ENCODE peak calls at places on chromosomes 4 and X, in four cellular contexts. G, L, J and X are unnamed samples.

GRCh38 chr4:11182586-11183357 is 245.9 kb downstream of the HS3ST1 start:
- DNase-seq in G (no peak), L (no peak), J (no peak), X (no peak)

GRCh38 chrX:262391-262909 is 18.7 kb upstream of the PLCXD1 start:
- DNase-seq in G (no peak), L (peak; percentile 68), J (no peak), X (no peak)

GRCh38 chr4:13454786-13455185 is 29.4 kb downstream of the RAB28 start:
- DNase-seq in G (no peak), L (no peak), J (no peak), X (no peak)

GRCh38 chr4:123378794-123379193 is 17.8 kb upstream of the SPRY1 start:
- DNase-seq in G (no peak), L (no peak), J (no peak), X (no peak)

GRCh38 chrX:74349387-74349786 is 45.4 kb downstream of the ZCCHC13 start:
- DNase-seq in G (no peak), L (peak; percentile 3), J (no peak), X (no peak)

GRCh38 chrX:130296743-130297142 is 28.0 kb upstream of the ZNF280C start:
- DNase-seq in G (no peak), L (no peak), J (no peak), X (no peak)

GRCh38 chr4:130468340-130468739 is 1372.4 kb downstream of the C4orf33 start:
- DNase-seq in G (no peak), L (no peak), J (no peak), X (no peak)

GRCh38 chr4:179292443-179292842 is 1850.2 kb upstream of the AGA start:
- DNase-seq in G (no peak), L (no peak), J (no peak), X (no peak)

GRCh38 chr4:10074767-10075105 is 41.9 kb downstream of the WDR1 start:
- DNase-seq in G (peak; percentile 44), L (no peak), J (no peak), X (peak; percentile 43)

GRCh38 chr4:150224896-150225591 is 146.8 kb downstream of the DCLK2 start:
- DNase-seq in G (no peak), L (no peak), J (no peak), X (no peak)

GRCh38 chr4:107708225-107708624 is 11.8 kb downstream of the PAPSS1 start:
- DNase-seq in G (no peak), L (no peak), J (no peak), X (no peak)

GRCh38 chr4:20319785-20320184 is 68.1 kb downstream of the SLIT2 start:
- DNase-seq in G (no peak), L (no peak), J (no peak), X (no peak)

GRCh38 chr4:100294356-100294755 is 104.1 kb upstream of the DDIT4L start:
- DNase-seq in G (no peak), L (no peak), J (no peak), X (no peak)

GRCh38 chrX:118698516-118699247 is 28.7 kb upstream of the IL13RA1 start:
- DNase-seq in G (no peak), L (no peak), J (no peak), X (no peak)

GRCh38 chr4:133151301-133151680 is 2.2 kb downstream of the PCDH10 start:
- DNase-seq in G (no peak), L (no peak), J (no peak), X (peak; percentile 21)

GRCh38 chr4:153076861-153077260 is 127.4 kb upstream of the TRIM2 start:
- DNase-seq in G (no peak), L (no peak), J (no peak), X (no peak)

GRCh38 chr4:158914178-158914577 is 145.4 kb downstream of the FNIP2 start:
- DNase-seq in G (no peak), L (no peak), J (no peak), X (no peak)

GRCh38 chr4:83331959-83332358 is 2.7 kb downstream of the HPSE start:
- DNase-seq in G (no peak), L (no peak), J (no peak), X (no peak)

GRCh38 chr4:2135083-2135482 is 76.0 kb downstream of the NAT8L start:
- DNase-seq in G (no peak), L (no peak), J (no peak), X (no peak)

GRCh38 chr4:124710253-124710849 is 2.2 kb downstream of the ANKRD50 start:
- DNase-seq in G (no peak), L (no peak), J (no peak), X (peak; percentile 6)

GRCh38 chrX:97705936-97706335 is 822.2 kb downstream of the RPA4 start:
- DNase-seq in G (no peak), L (no peak), J (no peak), X (no peak)

GRCh38 chr4:108003964-108004630 is 14.4 kb downstream of the HADH start:
- DNase-seq in G (no peak), L (no peak), J (no peak), X (no peak)

GRCh38 chr4:88027611-88028608 is 20.5 kb downstream of the PKD2 start:
- DNase-seq in G (no peak), L (no peak), J (no peak), X (no peak)

GRCh38 chr4:138981930-138982390 is 33.6 kb upstream of the NOCT start:
- DNase-seq in G (no peak), L (peak; percentile 35), J (no peak), X (no peak)

GRCh38 chrX:114976321-114976720 is 41.1 kb downstream of the IL13RA2 start:
- DNase-seq in G (no peak), L (no peak), J (no peak), X (no peak)

GRCh38 chr4:151744614-151745013 is 16.2 kb downstream of the GATB start:
- DNase-seq in G (peak; percentile 65), L (peak; percentile 66), J (peak; percentile 44), X (peak; percentile 18)

GRCh38 chr4:185697488-185697887 is 114.5 kb downstream of the SORBS2 start:
- DNase-seq in G (no peak), L (no peak), J (no peak), X (no peak)

GRCh38 chrX:40158036-40158706 is 60.4 kb upstream of the BCOR start:
- DNase-seq in G (no peak), L (no peak), J (no peak), X (no peak)

GRCh38 chr4:173301518-173302201 is 32.5 kb downstream of the HMGB2 start:
- DNase-seq in G (peak; percentile 18), L (no peak), J (no peak), X (no peak)

GRCh38 chrX:21723814-21724213 is 34.1 kb downstream of the SMPX start:
- DNase-seq in G (no peak), L (no peak), J (no peak), X (no peak)

GRCh38 chrX:104668550-104668949 is 102.6 kb downstream of the IL1RAPL2 start:
- DNase-seq in G (no peak), L (no peak), J (no peak), X (peak; percentile 8)

GRCh38 chrX:80285131-80285773 is 135.0 kb upstream of the TENT5D start:
- DNase-seq in G (peak; percentile 6), L (peak; percentile 8), J (no peak), X (peak; percentile 36)

GRCh38 chr4:168857546-168858314 is 152.3 kb downstream of the CBR4 start:
- DNase-seq in G (no peak), L (no peak), J (no peak), X (no peak)
- TF ChIP-seq FOXK2 in G (no peak), L (no peak), J (no peak), X (no peak)

DNA sequence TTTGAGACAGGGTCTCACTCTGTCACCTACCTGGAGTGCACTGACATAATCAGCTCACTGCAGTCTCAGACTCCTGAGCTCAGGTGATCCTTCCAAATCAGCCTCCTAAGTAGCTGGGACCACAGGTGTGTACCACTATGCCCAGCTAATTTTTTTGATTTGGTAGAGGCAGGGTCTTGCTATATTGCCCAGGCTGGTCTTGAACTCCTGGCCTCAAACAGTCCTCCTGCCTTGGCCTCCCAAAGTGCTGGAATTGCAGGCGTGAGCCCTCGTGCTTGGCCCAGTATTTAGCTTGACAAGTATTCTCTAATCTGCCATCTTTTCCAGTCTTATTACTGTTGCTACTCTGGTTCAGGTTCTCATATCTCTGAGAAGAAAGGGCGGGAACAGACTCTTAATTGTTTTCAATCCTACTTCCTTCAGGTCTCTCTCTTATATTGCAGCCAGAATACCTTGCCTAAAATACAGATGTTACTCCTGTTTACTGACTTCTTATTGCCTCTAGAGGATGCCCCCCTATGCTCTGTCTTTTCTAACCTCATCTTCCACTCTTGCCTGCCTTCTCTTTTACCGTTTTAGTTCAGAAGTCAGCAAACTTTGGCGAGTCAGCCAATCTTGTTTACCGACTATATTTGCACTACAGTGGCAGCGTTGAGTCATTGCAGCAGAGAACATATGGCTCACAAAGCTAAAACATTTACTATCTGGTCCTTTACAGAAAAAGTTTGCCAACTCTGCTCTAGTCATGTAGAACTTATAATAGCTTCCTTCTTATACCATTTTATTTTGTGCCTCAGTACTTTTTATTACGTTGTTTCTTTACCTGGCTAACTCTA is 19.0 kb downstream of the MRPL1 start:
- DNase-seq in G (no peak), L (peak; percentile 80), J (no peak), X (no peak)
- TF ChIP-seq FOXK2 in G (peak; percentile 45), L (no peak), J (no peak), X (no peak)

GRCh38 chrX:46710425-46710824 is 48.5 kb downstream of the SLC9A7 start:
- DNase-seq in G (no peak), L (peak; percentile 0), J (no peak), X (no peak)
- TF ChIP-seq FOXK2 in G (no peak), L (no peak), J (no peak), X (no peak)

DNA sequence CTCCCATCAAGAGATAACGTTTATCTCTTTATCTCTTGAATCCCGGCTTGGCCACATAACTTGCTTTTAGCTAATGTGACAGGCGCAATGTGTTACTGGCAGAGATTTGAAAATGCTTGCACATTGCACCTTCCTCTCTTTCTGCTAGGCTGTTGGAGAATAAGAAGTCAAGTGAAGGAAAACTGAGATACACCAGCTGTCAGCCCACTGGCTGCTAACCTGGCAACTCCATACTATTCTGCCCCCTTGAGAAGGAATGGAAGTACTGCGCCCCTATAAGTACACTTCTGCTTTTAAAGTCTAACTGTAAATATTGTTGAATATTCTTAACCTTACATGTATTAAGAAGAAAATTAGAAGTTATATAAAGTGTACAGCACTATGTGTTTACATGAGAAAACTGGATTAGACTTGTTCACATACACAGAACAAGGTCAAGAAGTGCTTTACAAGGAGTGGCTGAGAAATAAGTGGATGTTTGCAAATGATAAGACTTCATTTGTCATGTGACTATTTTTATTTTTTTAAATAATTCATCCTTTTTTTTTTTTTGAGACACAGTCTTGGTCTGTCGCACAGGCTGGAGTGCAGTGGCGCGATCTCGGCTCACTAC is 424.5 kb upstream of the CTSO start:
- DNase-seq in G (no peak), L (peak; percentile 2), J (no peak), X (peak; percentile 50)
- TF ChIP-seq FOXK2 in G (no peak), L (no peak), J (no peak), X (no peak)

GRCh38 chrX:151752847-151753246 is 18.3 kb downstream of the CNGA2 start:
- DNase-seq in G (no peak), L (no peak), J (no peak), X (no peak)
- TF ChIP-seq FOXK2 in G (no peak), L (no peak), J (no peak), X (no peak)